ENCODE peak calls at places on chromosome 14, in ten cellular contexts. B is OCI-LY7, W is tibial artery, X is neural progenitor cell, T is left ventricle myocardium inferior, P is uterus, C is HepG2, S is MM.1S, Z is A673, V is thoracic aorta. I is an unnamed sample.

GRCh38 chr14:58455593-58456265 is 28.2 kb downstream of the KIAA0586 start:
- DNase-seq in B (no peak), W (no peak), X (no peak), T (no peak), P (no peak), C (no peak), S (no peak), Z (no peak), V (no peak), I (no peak)

GRCh38 chr14:68679746-68680467 is 113.0 kb downstream of the ZFP36L1 start:
- DNase-seq in B (no peak), W (no peak), X (no peak), T (no peak), P (no peak), C (peak; percentile 13), S (no peak), Z (no peak), V (no peak), I (no peak)

GRCh38 chr14:63454863-63455622 is 88.1 kb downstream of the PPP2R5E start:
- DNase-seq in B (no peak), W (no peak), X (no peak), T (no peak), P (no peak), C (no peak), S (no peak), Z (peak; percentile 60), V (no peak), I (no peak)

GRCh38 chr14:97380539-97380941 is 583.4 kb downstream of the VRK1 start:
- DNase-seq in B (no peak), W (no peak), X (no peak), T (no peak), P (no peak), C (no peak), S (no peak), Z (no peak), V (no peak), I (no peak)

GRCh38 chr14:22973217-22974032 is 8.9 kb downstream of the AJUBA start:
- DNase-seq in B (peak; percentile 65), W (no peak), X (peak; percentile 69), T (no peak), P (peak; percentile 57), C (peak; percentile 82), S (peak; percentile 19), Z (peak; percentile 78), V (no peak), I (peak; percentile 70)

GRCh38 chr14:31084385-31084784 is 58.2 kb upstream of the STRN3 start:
- DNase-seq in B (peak; percentile 85), W (no peak), X (peak; percentile 29), T (no peak), P (no peak), C (peak; percentile 42), S (no peak), Z (no peak), V (no peak), I (no peak)

GRCh38 chr14:97408937-97409860 is 612.0 kb downstream of the VRK1 start:
- DNase-seq in B (no peak), W (no peak), X (no peak), T (no peak), P (no peak), C (no peak), S (peak; percentile 10), Z (peak; percentile 66), V (no peak), I (no peak)

GRCh38 chr14:36057452-36058142 is 118.9 kb downstream of the PTCSC3 start:
- DNase-seq in B (no peak), W (no peak), X (no peak), T (no peak), P (no peak), C (no peak), S (no peak), Z (peak; percentile 66), V (no peak), I (no peak)

GRCh38 chr14:33657478-33657877 is 293.4 kb downstream of the EGLN3 start:
- DNase-seq in B (no peak), W (no peak), X (no peak), T (no peak), P (no peak), C (no peak), S (no peak), Z (no peak), V (no peak), I (no peak)

GRCh38 chr14:58414845-58415244 is 12.5 kb downstream of the TIMM9 start:
- DNase-seq in B (no peak), W (no peak), X (no peak), T (no peak), P (no peak), C (no peak), S (no peak), Z (no peak), V (no peak), I (no peak)

GRCh38 chr14:33165144-33165925 is 226.7 kb downstream of the NPAS3 start:
- DNase-seq in B (peak; percentile 23), W (no peak), X (peak; percentile 66), T (no peak), P (no peak), C (no peak), S (no peak), Z (peak; percentile 90), V (no peak), I (no peak)

GRCh38 chr14:65206078-65206447 is 103.7 kb upstream of the MAX start:
- DNase-seq in B (peak; percentile 43), W (no peak), X (no peak), T (no peak), P (no peak), C (no peak), S (no peak), Z (no peak), V (no peak), I (no peak)
- H3K4me1 ChIP-seq in B (peaks cover 93% of the 10 kb centered on the region), W (no peaks in the 10 kb centered on the region), X (peaks cover 5% of the 10 kb centered on the region), T (no peaks in the 10 kb centered on the region), P (no peaks in the 10 kb centered on the region), C (peaks cover 40% of the 10 kb centered on the region), S (peaks cover 46% of the 10 kb centered on the region), Z (peaks cover 1% of the 10 kb centered on the region), V (no peaks in the 10 kb centered on the region), I (no peaks in the 10 kb centered on the region)

DNA sequence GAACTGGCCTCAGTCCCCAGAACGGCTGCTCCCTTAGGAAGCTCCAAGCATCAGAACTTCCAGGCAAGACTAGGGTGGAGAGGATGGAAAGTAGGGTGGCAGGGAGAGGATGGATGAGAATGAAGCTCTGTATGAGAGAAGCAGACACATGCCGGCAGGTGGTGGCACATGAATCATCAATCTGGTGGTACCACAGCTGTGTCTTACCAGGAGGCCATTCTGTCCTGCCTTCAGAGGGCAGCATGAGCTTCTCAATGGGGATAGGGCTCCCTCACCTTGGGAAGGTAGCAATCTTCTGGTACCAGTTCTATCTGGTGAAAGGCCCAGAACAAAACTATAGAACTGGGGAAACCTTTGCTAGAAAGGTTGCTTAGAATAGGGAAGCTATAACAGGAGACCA is 55.4 kb upstream of the PYGL start:
- DNase-seq in B (no peak), W (no peak), X (no peak), T (no peak), P (no peak), C (peak; percentile 5), S (no peak), Z (no peak), V (no peak), I (no peak)
- TF ChIP-seq CTCF in B (no peak), W (no peak), X (no peak), T (no peak), P (no peak), C (peak; percentile 56), S (no peak), Z (no peak), V (no peak), I (no peak)

GRCh38 chr14:73731111-73731510 is 16.9 kb upstream of the PNMA1 start:
- DNase-seq in B (no peak), W (no peak), X (no peak), T (no peak), P (no peak), C (no peak), S (no peak), Z (no peak), V (no peak), I (no peak)

GRCh38 chr14:73728106-73729014 is 14.2 kb upstream of the PNMA1 start:
- DNase-seq in B (peak; percentile 87), W (peak; percentile 89), X (peak; percentile 88), T (peak; percentile 86), P (peak; percentile 85), C (peak; percentile 60), S (peak; percentile 53), Z (peak; percentile 75), V (no peak), I (peak; percentile 97)

GRCh38 chr14:73732006-73732405 is 17.8 kb upstream of the PNMA1 start:
- DNase-seq in B (no peak), W (no peak), X (no peak), T (no peak), P (no peak), C (no peak), S (no peak), Z (no peak), V (no peak), I (no peak)

GRCh38 chr14:73729015-73729330 is 14.8 kb upstream of the PNMA1 start:
- DNase-seq in B (no peak), W (no peak), X (no peak), T (no peak), P (no peak), C (no peak), S (no peak), Z (no peak), V (no peak), I (no peak)

DNA sequence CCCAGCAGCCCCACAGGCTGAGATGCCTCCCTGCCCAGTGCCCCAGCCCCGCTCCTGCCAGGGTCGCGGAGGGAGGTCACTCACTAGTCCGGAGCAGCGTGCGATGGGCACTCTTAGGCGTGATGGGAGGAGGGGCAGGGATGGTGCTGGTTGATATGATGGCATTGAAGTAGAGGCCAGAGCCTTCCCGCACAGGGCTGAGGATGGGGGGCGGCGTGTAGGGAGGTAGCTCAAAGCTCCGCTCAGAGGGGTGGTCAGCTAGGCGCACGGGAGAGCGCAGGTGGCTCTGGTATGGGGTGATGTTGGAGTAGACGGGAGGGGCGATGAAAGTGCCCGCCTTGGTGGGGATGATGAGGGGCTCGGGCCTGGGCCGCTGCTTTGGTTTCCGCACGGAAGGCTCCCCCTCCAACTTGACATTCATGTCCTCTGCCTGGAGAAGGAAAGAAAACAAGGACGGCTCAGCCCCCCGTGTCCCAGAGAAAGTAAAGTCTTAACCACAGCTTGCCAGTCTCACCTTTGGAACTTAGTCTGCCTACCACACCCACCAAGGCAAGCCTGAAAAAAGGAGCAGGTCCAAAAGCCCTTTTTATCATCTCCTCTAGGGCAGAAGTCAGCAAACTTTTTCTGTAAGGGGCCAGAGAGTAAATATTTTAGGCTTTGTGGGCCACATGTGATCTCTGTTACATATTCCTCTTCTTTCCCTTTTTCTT is 15.5 kb upstream of the PNMA1 start:
- DNase-seq in B (no peak), W (peak; percentile 66), X (no peak), T (no peak), P (no peak), C (no peak), S (no peak), Z (no peak), V (no peak), I (peak; percentile 65)
- H3K4me1 ChIP-seq in B (peaks cover 9% of the 10 kb centered on the region), W (peaks cover 32% of the 10 kb centered on the region), X (no peaks in the 10 kb centered on the region), T (peaks cover 75% of the 10 kb centered on the region), P (peaks cover 21% of the 10 kb centered on the region), C (peaks cover 10% of the 10 kb centered on the region), S (no peaks in the 10 kb centered on the region), Z (peaks cover 26% of the 10 kb centered on the region), V (peaks cover 28% of the 10 kb centered on the region), I (peaks cover 13% of the 10 kb centered on the region)

GRCh38 chr14:86462193-86462592 is 932.2 kb downstream of the FLRT2 start:
- DNase-seq in B (peak; percentile 14), W (no peak), X (peak; percentile 50), T (no peak), P (no peak), C (peak; percentile 40), S (peak; percentile 23), Z (peak; percentile 46), V (no peak), I (peak; percentile 17)
- TF ChIP-seq CTCF in B (peak; percentile 74), W (no peak), X (peak; percentile 48), T (peak; percentile 25), P (no peak), C (peak; percentile 65), S (peak; percentile 42), Z (peak; percentile 39), V (no peak), I (no peak)

GRCh38 chr14:77043177-77043983 is 14.9 kb upstream of the IRF2BPL start:
- DNase-seq in B (no peak), W (no peak), X (no peak), T (no peak), P (peak; percentile 76), C (peak; percentile 89), S (no peak), Z (peak; percentile 64), V (no peak), I (no peak)
- H3K4me1 ChIP-seq in B (peaks cover 55% of the 10 kb centered on the region), W (peaks cover 86% of the 10 kb centered on the region), X (peaks cover 49% of the 10 kb centered on the region), T (peaks cover 82% of the 10 kb centered on the region), P (peaks cover 47% of the 10 kb centered on the region), C (peaks cover 78% of the 10 kb centered on the region), S (peaks cover 35% of the 10 kb centered on the region), Z (peaks cover 68% of the 10 kb centered on the region), V (peaks cover 75% of the 10 kb centered on the region), I (peaks cover 34% of the 10 kb centered on the region)

I was measured in colonic mucosa.